ENCODE peak calls at places on chromosomes 6 and 20, in eight cellular contexts. F, J, G, W, Y, N, Z and K are unnamed samples. For H3K36me3, the result is how much of the 10 kb centered on the place peaks cover.

GRCh38 chr20:63223121-63223825 is 7.3 kb upstream of the YTHDF1 start:
- DNase-seq in F (no peak), J (peak), G (peak), W (no peak), Y (no peak), N (no peak), Z (peak), K (no peak)

GRCh38 chr6:154649723-154650122 is 83.5 kb upstream of the SCAF8 start:
- DNase-seq in F (no peak), J (peak), G (no peak), W (no peak), Y (no peak), N (no peak), Z (no peak), K (no peak)

GRCh38 chr6:30156262-30156599 is 4.8 kb downstream of the TRIM10 start:
- DNase-seq in F (no peak), J (peak), G (no peak), W (no peak), Y (peak), N (peak), Z (no peak), K (no peak)

GRCh38 chr20:58021481-58021880 is 207.0 kb downstream of the ANKRD60 start:
- DNase-seq in F (peak), J (no peak), G (no peak), W (no peak), Y (peak), N (peak), Z (no peak), K (peak)

GRCh38 chr6:169806718-169807117 is 55.3 kb downstream of the ERMARD start:
- DNase-seq in F (no peak), J (no peak), G (no peak), W (no peak), Y (no peak), N (no peak), Z (no peak), K (no peak)

GRCh38 chr6:2733324-2733723 is 17.4 kb downstream of the MYLK4 start:
- DNase-seq in F (no peak), J (no peak), G (no peak), W (peak), Y (peak), N (peak), Z (peak), K (peak)

GRCh38 chr6:21749754-21750153 is 156.2 kb downstream of the SOX4 start:
- DNase-seq in F (no peak), J (no peak), G (peak), W (no peak), Y (no peak), N (no peak), Z (no peak), K (no peak)

GRCh38 chr6:146847426-146847825 is 248.7 kb downstream of the ADGB start:
- DNase-seq in F (no peak), J (peak), G (no peak), W (no peak), Y (no peak), N (no peak), Z (no peak), K (no peak)

GRCh38 chr6:110492584-110492983 is 16.2 kb upstream of the SLC22A16 start:
- DNase-seq in F (no peak), J (no peak), G (no peak), W (no peak), Y (no peak), N (no peak), Z (no peak), K (no peak)

GRCh38 chr6:135419162-135419561 is 78.4 kb downstream of the AHI1 start:
- DNase-seq in F (no peak), J (peak), G (no peak), W (no peak), Y (no peak), N (no peak), Z (no peak), K (no peak)

GRCh38 chr20:45775411-45775810 is 16.3 kb downstream of the WFDC3 start:
- DNase-seq in F (no peak), J (no peak), G (no peak), W (peak), Y (no peak), N (no peak), Z (no peak), K (no peak)

GRCh38 chr6:168225471-168225901 is 94.1 kb downstream of the DACT2 start:
- DNase-seq in F (no peak), J (no peak), G (peak), W (no peak), Y (no peak), N (peak), Z (no peak), K (no peak)

GRCh38 chr20:43666376-43667328 is at the start of gene MYBL2:
- DNase-seq in F (peak), J (peak), G (peak), W (peak), Y (no peak), N (peak), Z (peak), K (no peak)

GRCh38 chr20:43665466-43666176 is 1.3 kb upstream of the MYBL2 start:
- DNase-seq in F (no peak), J (no peak), G (no peak), W (no peak), Y (no peak), N (no peak), Z (no peak), K (no peak)

GRCh38 chr20:43670423-43670822 is 3.5 kb downstream of the MYBL2 start:
- DNase-seq in F (no peak), J (no peak), G (no peak), W (no peak), Y (no peak), N (no peak), Z (no peak), K (no peak)

GRCh38 chr20:43667341-43668132 is 623 bp downstream of the MYBL2 start:
- DNase-seq in F (no peak), J (no peak), G (peak), W (no peak), Y (no peak), N (no peak), Z (no peak), K (no peak)

GRCh38 chr20:43669332-43669731 is 2.4 kb downstream of the MYBL2 start:
- DNase-seq in F (no peak), J (peak), G (no peak), W (no peak), Y (no peak), N (no peak), Z (no peak), K (no peak)
- H3K36me3 ChIP-seq in F (under half), J (under half), G (under half), W (under half), Y (under half), N (under half), Z (under half), K (under half)

GRCh38 chr6:13495818-13496217 is 8.4 kb upstream of the GFOD1 start:
- DNase-seq in F (no peak), J (no peak), G (no peak), W (no peak), Y (no peak), N (no peak), Z (no peak), K (no peak)
- H3K27ac ChIP-seq in F (no peak), J (no peak), G (no peak), W (no peak), Y (no peak), N (peak), Z (no peak), K (no peak)

GRCh38 chr6:128295670-128296069 is 224.7 kb downstream of the PTPRK start:
- DNase-seq in F (no peak), J (no peak), G (no peak), W (no peak), Y (no peak), N (no peak), Z (no peak), K (no peak)
- TF ChIP-seq CTCF in F (no peak), J (no peak), G (no peak), W (no peak), Y (no peak), N (peak), Z (no peak), K (no peak)

GRCh38 chr20:17964632-17965031 is 4.0 kb downstream of the SNX5 start:
- DNase-seq in F (no peak), J (no peak), G (no peak), W (no peak), Y (no peak), N (no peak), Z (no peak), K (no peak)

GRCh38 chr20:17967595-17968365 is 814 bp downstream of the SNX5 start:
- DNase-seq in F (no peak), J (peak), G (no peak), W (no peak), Y (peak), N (no peak), Z (no peak), K (peak)

GRCh38 chr20:17968366-17969275 is at the start of the genes MGME1 and SNX5:
- DNase-seq in F (peak), J (peak), G (peak), W (peak), Y (peak), N (peak), Z (peak), K (peak)

GRCh38 chr20:17965042-17965697 is 3.4 kb downstream of the SNX5 start:
- DNase-seq in F (no peak), J (peak), G (no peak), W (no peak), Y (no peak), N (no peak), Z (no peak), K (no peak)

GRCh38 chr20:17966432-17967312 is 1.9 kb downstream of the SNX5 start:
- DNase-seq in F (no peak), J (peak), G (no peak), W (no peak), Y (no peak), N (no peak), Z (no peak), K (no peak)
- H3K36me3 ChIP-seq in F (under half), J (under half), G (under half), W (under half), Y (under half), N (under half), Z (under half), K (under half)

GRCh38 chr6:137046871-137047412 is 2.2 kb upstream of the IL20RA start:
- DNase-seq in F (no peak), J (no peak), G (no peak), W (no peak), Y (no peak), N (no peak), Z (no peak), K (no peak)

GRCh38 chr6:137045221-137045789 is 540 bp upstream of the IL20RA start:
- DNase-seq in F (no peak), J (no peak), G (no peak), W (no peak), Y (no peak), N (no peak), Z (no peak), K (no peak)

GRCh38 chr6:137051790-137052472 is 7.2 kb upstream of the IL20RA start:
- DNase-seq in F (no peak), J (no peak), G (no peak), W (no peak), Y (no peak), N (no peak), Z (no peak), K (no peak)

GRCh38 chr6:137044366-137045220 is at the start of gene IL20RA:
- DNase-seq in F (peak), J (no peak), G (peak), W (peak), Y (peak), N (peak), Z (peak), K (no peak)

DNA sequence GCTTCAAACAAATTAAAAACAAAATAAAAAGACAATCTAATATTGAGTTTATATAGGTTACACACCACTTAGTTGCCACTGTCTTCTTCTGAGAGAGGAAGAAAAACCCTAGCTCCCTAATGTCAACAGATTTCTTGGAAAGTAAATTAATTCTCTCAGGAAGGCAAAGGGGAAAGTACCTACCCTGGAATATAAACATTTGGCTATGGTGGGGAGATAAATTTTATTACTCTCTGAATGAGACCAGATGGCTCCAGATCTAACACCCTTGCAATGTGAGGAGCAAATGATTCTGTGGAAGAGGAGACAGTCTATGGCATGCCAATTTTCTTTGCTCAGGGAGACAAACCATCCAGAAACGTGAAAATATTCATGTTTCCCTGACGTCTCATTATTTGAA is 4.3 kb upstream of the IL20RA start:
- DNase-seq in F (no peak), J (no peak), G (no peak), W (no peak), Y (no peak), N (no peak), Z (no peak), K (no peak)
- H3K27ac ChIP-seq in F (no peak), J (no peak), G (no peak), W (no peak), Y (no peak), N (no peak), Z (no peak), K (no peak)

GRCh38 chr6:27651371-27651732 is 178.4 kb upstream of the ZNF184 start:
- DNase-seq in F (no peak), J (no peak), G (peak), W (no peak), Y (no peak), N (no peak), Z (no peak), K (no peak)

GRCh38 chr6:27650620-27651370 is 177.9 kb upstream of the ZNF184 start:
- DNase-seq in F (no peak), J (peak), G (peak), W (no peak), Y (no peak), N (no peak), Z (no peak), K (no peak)
- TF ChIP-seq CTCF in F (no peak), J (peak), G (peak), W (no peak), Y (no peak), N (no peak), Z (no peak), K (no peak)

GRCh38 chr6:36508532-36508931 is 38.7 kb downstream of the STK38 start:
- DNase-seq in F (no peak), J (no peak), G (no peak), W (no peak), Y (no peak), N (no peak), Z (no peak), K (no peak)
- H3K36me3 ChIP-seq in F (under half), J (under half), G (under half), W (under half), Y (under half), N (half or more), Z (half or more), K (under half)